ENCODE peak calls at places on chromosomes 4 and X, in six cellular contexts. U, P, H, X, G and N are unnamed samples.

GRCh38 chrX:54540289-54540688 is 10.3 kb downstream of the GNL3L start:
- DNase-seq in U (no peak), P (peak), H (no peak), X (no peak), G (peak), N (no peak)

GRCh38 chrX:41824551-41824950 is 98.8 kb downstream of the CASK start:
- DNase-seq in U (peak), P (peak), H (no peak), X (no peak), G (peak), N (no peak)

GRCh38 chrX:153970398-153971123 is 1.1 kb downstream of the HCFC1 start:
- DNase-seq in U (peak), P (peak), H (peak), X (no peak), G (peak), N (peak)

GRCh38 chr4:37225778-37226177 is 18.8 kb upstream of the NWD2 start:
- DNase-seq in U (no peak), P (no peak), H (no peak), X (no peak), G (no peak), N (no peak)

GRCh38 chrX:18964880-18965279 is 19.0 kb downstream of the PHKA2 start:
- DNase-seq in U (no peak), P (no peak), H (no peak), X (no peak), G (no peak), N (no peak)

GRCh38 chr4:139800082-139800481 is 134.5 kb downstream of the MGST2 start:
- DNase-seq in U (no peak), P (no peak), H (no peak), X (no peak), G (no peak), N (no peak)

GRCh38 chr4:40350627-40351227 is 15.6 kb downstream of the CHRNA9 start:
- DNase-seq in U (no peak), P (no peak), H (no peak), X (no peak), G (no peak), N (no peak)

GRCh38 chrX:134194915-134195314 is 42.1 kb upstream of the CCDC160 start:
- DNase-seq in U (no peak), P (no peak), H (no peak), X (no peak), G (no peak), N (no peak)

GRCh38 chrX:133412246-133412645 is 3.0 kb downstream of the GPC4 start:
- DNase-seq in U (no peak), P (peak), H (no peak), X (no peak), G (no peak), N (no peak)

GRCh38 chr4:39591290-39591689 is 47.4 kb downstream of the SMIM14 start:
- DNase-seq in U (peak), P (no peak), H (no peak), X (no peak), G (peak), N (no peak)

GRCh38 chr4:53522334-53522733 is 69.0 kb downstream of the LNX1 start:
- DNase-seq in U (no peak), P (no peak), H (no peak), X (no peak), G (no peak), N (no peak)

GRCh38 chr4:154073107-154073817 is 284.4 kb upstream of the SFRP2 start:
- DNase-seq in U (peak), P (peak), H (peak), X (no peak), G (peak), N (no peak)

GRCh38 chrX:100687546-100687945 is 43.5 kb downstream of the SRPX2 start:
- DNase-seq in U (no peak), P (no peak), H (no peak), X (no peak), G (no peak), N (no peak)

GRCh38 chr4:73851293-73851692 is 1.8 kb upstream of the PF4V1 start:
- DNase-seq in U (no peak), P (no peak), H (no peak), X (no peak), G (no peak), N (no peak)

GRCh38 chr4:150302553-150302952 is 224.3 kb downstream of the DCLK2 start:
- DNase-seq in U (peak), P (peak), H (peak), X (no peak), G (peak), N (no peak)

GRCh38 chr4:168880811-168881595 is 129.1 kb downstream of the CBR4 start:
- DNase-seq in U (no peak), P (no peak), H (no peak), X (no peak), G (peak), N (no peak)

GRCh38 chrX:84044051-84044450 is 143.9 kb downstream of the RPS6KA6 start:
- DNase-seq in U (no peak), P (no peak), H (no peak), X (no peak), G (no peak), N (no peak)

GRCh38 chr4:53640576-53641459 is 49.5 kb upstream of the LNX1 start:
- DNase-seq in U (peak), P (no peak), H (no peak), X (no peak), G (no peak), N (no peak)

GRCh38 chrX:150436200-150436599 is 73.1 kb downstream of the MAMLD1 start:
- DNase-seq in U (no peak), P (no peak), H (no peak), X (no peak), G (no peak), N (no peak)

GRCh38 chr4:42655921-42656735 is 777 bp downstream of the ATP8A1 start:
- DNase-seq in U (peak), P (no peak), H (no peak), X (peak), G (no peak), N (peak)

GRCh38 chr4:127229866-127230608 is 402.7 kb upstream of the INTU start:
- DNase-seq in U (no peak), P (no peak), H (no peak), X (no peak), G (no peak), N (no peak)

GRCh38 chr4:103499094-103499493 is 220.7 kb downstream of the TACR3 start:
- DNase-seq in U (no peak), P (no peak), H (no peak), X (no peak), G (no peak), N (no peak)

GRCh38 chr4:83093060-83093640 is 21.4 kb downstream of the PLAC8 start:
- DNase-seq in U (no peak), P (no peak), H (no peak), X (no peak), G (no peak), N (peak)

GRCh38 chr4:186689476-186689875 is 34.2 kb downstream of the FAT1 start:
- DNase-seq in U (no peak), P (no peak), H (no peak), X (no peak), G (no peak), N (no peak)

GRCh38 chr4:171644430-171645057 is 168.7 kb upstream of the GALNTL6 start:
- DNase-seq in U (no peak), P (no peak), H (no peak), X (no peak), G (no peak), N (no peak)

GRCh38 chr4:21628116-21628515 is 320.5 kb downstream of the KCNIP4 start:
- DNase-seq in U (no peak), P (no peak), H (no peak), X (no peak), G (no peak), N (no peak)

GRCh38 chr4:141486375-141486997 is 149.9 kb upstream of the IL15 start:
- DNase-seq in U (no peak), P (peak), H (no peak), X (no peak), G (peak), N (no peak)

GRCh38 chrX:72046447-72046846 is 85.3 kb downstream of the RTL5 start:
- DNase-seq in U (no peak), P (peak), H (no peak), X (no peak), G (no peak), N (no peak)

GRCh38 chr4:128553665-128554515 is 255.6 kb upstream of the JADE1 start:
- DNase-seq in U (no peak), P (peak), H (peak), X (no peak), G (no peak), N (no peak)

GRCh38 chr4:158481811-158482210 is 39.9 kb upstream of the RXFP1 start:
- DNase-seq in U (no peak), P (no peak), H (no peak), X (no peak), G (peak), N (no peak)

GRCh38 chr4:51931461-51931860 is 88.5 kb downstream of the DCUN1D4 start:
- DNase-seq in U (no peak), P (peak), H (no peak), X (no peak), G (no peak), N (no peak)

GRCh38 chrX:138775501-138775900 is 64.0 kb upstream of the FGF13 start:
- DNase-seq in U (no peak), P (peak), H (peak), X (no peak), G (peak), N (no peak)

GRCh38 chrX:138777230-138777629 is 65.7 kb upstream of the FGF13 start:
- DNase-seq in U (no peak), P (no peak), H (no peak), X (no peak), G (no peak), N (no peak)
- TF ChIP-seq CTCF in U (no peak), P (peak), H (peak), X (no peak), G (no peak), N (no peak)

GRCh38 chr4:44446801-44447562 is 1.6 kb downstream of the KCTD8 start:
- DNase-seq in U (no peak), P (no peak), H (no peak), X (no peak), G (no peak), N (peak)

GRCh38 chr4:44446191-44446590 is 2.4 kb downstream of the KCTD8 start:
- DNase-seq in U (no peak), P (peak), H (no peak), X (no peak), G (no peak), N (no peak)

GRCh38 chr4:44447563-44448504 is 775 bp downstream of the KCTD8 start:
- DNase-seq in U (no peak), P (peak), H (no peak), X (peak), G (no peak), N (peak)

GRCh38 chr4:44448548-44449443 is at the start of gene KCTD8:
- DNase-seq in U (peak), P (peak), H (no peak), X (peak), G (peak), N (peak)
- TF ChIP-seq CTCF in U (no peak), P (peak), H (peak), X (peak), G (peak), N (peak)

GRCh38 chr4:184282895-184283654 is 65.4 kb upstream of the ENPP6 start:
- DNase-seq in U (no peak), P (no peak), H (no peak), X (no peak), G (no peak), N (no peak)
- TF ChIP-seq CTCF in U (no peak), P (no peak), H (no peak), X (no peak), G (no peak), N (no peak)

DNA sequence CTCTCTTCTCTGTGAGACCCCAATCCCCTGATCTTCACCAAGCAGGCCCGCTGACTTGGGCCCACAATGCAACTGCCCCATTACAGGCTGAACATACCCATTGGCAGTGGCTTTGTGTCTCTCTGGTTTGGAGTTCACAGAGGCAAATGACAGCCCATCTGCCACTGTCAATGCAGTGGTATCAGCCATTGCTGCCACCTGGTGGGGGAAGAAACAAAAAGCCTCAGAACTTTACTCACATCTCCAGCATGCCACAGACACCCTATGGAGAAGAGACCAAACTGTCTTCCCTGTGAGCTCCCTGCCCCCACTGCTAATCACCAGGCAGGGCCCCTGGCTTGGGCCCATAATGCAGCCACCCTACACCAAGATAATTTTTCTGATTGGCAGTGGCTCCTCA is 729.3 kb upstream of the ACTRT1 start:
- DNase-seq in U (peak), P (no peak), H (no peak), X (no peak), G (no peak), N (peak)
- TF ChIP-seq CTCF in U (no peak), P (no peak), H (no peak), X (peak), G (no peak), N (peak)

GRCh38 chrX:104567506-104567905 is 1.5 kb downstream of the IL1RAPL2 start:
- DNase-seq in U (no peak), P (no peak), H (no peak), X (no peak), G (no peak), N (no peak)
- TF ChIP-seq CTCF in U (no peak), P (no peak), H (no peak), X (no peak), G (no peak), N (no peak)

GRCh38 chrX:80285131-80285773 is 135.0 kb upstream of the TENT5D start:
- DNase-seq in U (peak), P (no peak), H (no peak), X (no peak), G (peak), N (peak)

GRCh38 chrX:80282535-80282934 is 137.7 kb upstream of the TENT5D start:
- DNase-seq in U (no peak), P (no peak), H (no peak), X (no peak), G (no peak), N (no peak)
- TF ChIP-seq CTCF in U (no peak), P (no peak), H (peak), X (no peak), G (no peak), N (no peak)